ENCODE peak calls at places on chromosomes 7 and 10, in seven cellular contexts. W, M, U, B, Z, F and L are unnamed samples.

GRCh38 chr7:54837761-54838539 is 78.9 kb upstream of the SEC61G start:
- DNase-seq in W (no peak), M (no peak), U (no peak), B (no peak), Z (no peak), F (no peak), L (no peak)

GRCh38 chr10:29259498-29259897 is 29.4 kb upstream of the LYZL1 start:
- DNase-seq in W (no peak), M (no peak), U (no peak), B (no peak), Z (no peak), F (no peak), L (no peak)

GRCh38 chr7:85695041-85695990 is 508.5 kb upstream of the SEMA3D start:
- DNase-seq in W (no peak), M (no peak), U (no peak), B (no peak), Z (no peak), F (peak), L (no peak)

GRCh38 chr7:135147341-135147898 is 452 bp upstream of the TMEM140 start:
- DNase-seq in W (no peak), M (peak), U (no peak), B (peak), Z (no peak), F (peak), L (peak)

GRCh38 chr7:25012254-25012653 is 32.3 kb upstream of the OSBPL3 start:
- DNase-seq in W (no peak), M (no peak), U (no peak), B (no peak), Z (no peak), F (peak), L (no peak)

GRCh38 chr10:25026463-25026862 is 10.1 kb downstream of the THNSL1 start:
- DNase-seq in W (no peak), M (peak), U (no peak), B (no peak), Z (no peak), F (no peak), L (no peak)

GRCh38 chr7:151761256-151761655 is 115.7 kb downstream of the PRKAG2 start:
- DNase-seq in W (no peak), M (peak), U (no peak), B (no peak), Z (no peak), F (no peak), L (no peak)

GRCh38 chr10:49138361-49138891 is 4.6 kb upstream of the FAM170B start:
- DNase-seq in W (no peak), M (no peak), U (no peak), B (no peak), Z (peak), F (peak), L (no peak)

GRCh38 chr10:12638103-12638502 is 288.8 kb downstream of the CAMK1D start:
- DNase-seq in W (no peak), M (peak), U (no peak), B (no peak), Z (no peak), F (peak), L (no peak)

GRCh38 chr7:69448071-69448470 is 150.2 kb upstream of the AUTS2 start:
- DNase-seq in W (no peak), M (no peak), U (no peak), B (no peak), Z (peak), F (peak), L (no peak)

GRCh38 chr7:98250789-98251188 is 1.2 kb downstream of the TECPR1 start:
- DNase-seq in W (peak), M (peak), U (peak), B (peak), Z (no peak), F (no peak), L (peak)

GRCh38 chr7:31100445-31100844 is 48.3 kb downstream of the ADCYAP1R1 start:
- DNase-seq in W (no peak), M (no peak), U (no peak), B (no peak), Z (no peak), F (peak), L (no peak)

GRCh38 chr10:30068482-30069223 is 9.3 kb upstream of the JCAD start:
- DNase-seq in W (no peak), M (no peak), U (no peak), B (no peak), Z (peak), F (peak), L (no peak)

GRCh38 chr10:43076311-43076875 is 476 bp upstream of the RET start:
- DNase-seq in W (no peak), M (no peak), U (no peak), B (no peak), Z (no peak), F (peak), L (no peak)

GRCh38 chr7:140625908-140626868 is 14.4 kb downstream of the DENND2A start:
- DNase-seq in W (no peak), M (no peak), U (no peak), B (no peak), Z (peak), F (peak), L (no peak)

GRCh38 chr7:107527196-107527595 is 36.5 kb downstream of the COG5 start:
- DNase-seq in W (no peak), M (no peak), U (no peak), B (no peak), Z (no peak), F (no peak), L (no peak)

GRCh38 chr7:116166167-116166566 is 44.2 kb upstream of the TES start:
- DNase-seq in W (no peak), M (no peak), U (no peak), B (no peak), Z (no peak), F (peak), L (no peak)

GRCh38 chr10:119233821-119234220 is 26.4 kb downstream of the GRK5 start:
- DNase-seq in W (no peak), M (no peak), U (no peak), B (no peak), Z (no peak), F (no peak), L (no peak)

GRCh38 chr10:80204193-80204714 is 1.1 kb downstream of the ANXA11 start:
- DNase-seq in W (no peak), M (peak), U (no peak), B (peak), Z (no peak), F (peak), L (no peak)

GRCh38 chr10:5971315-5971832 is 6.0 kb downstream of the IL15RA start:
- DNase-seq in W (no peak), M (peak), U (no peak), B (no peak), Z (peak), F (peak), L (no peak)

GRCh38 chr7:91326516-91327209 is 62.4 kb downstream of the FZD1 start:
- DNase-seq in W (no peak), M (no peak), U (no peak), B (peak), Z (no peak), F (no peak), L (no peak)

GRCh38 chr7:101542527-101543241 is 86.4 kb downstream of the MYL10 start:
- DNase-seq in W (peak), M (peak), U (peak), B (peak), Z (peak), F (peak), L (peak)

GRCh38 chr10:89158446-89158845 is 48.7 kb downstream of the CH25H start:
- DNase-seq in W (no peak), M (no peak), U (no peak), B (no peak), Z (no peak), F (peak), L (no peak)

GRCh38 chr10:17805440-17805839 is 3.7 kb upstream of the MRC1 start:
- DNase-seq in W (no peak), M (peak), U (no peak), B (no peak), Z (no peak), F (no peak), L (no peak)

GRCh38 chr7:132636581-132636980 is 60.3 kb upstream of the PLXNA4 start:
- DNase-seq in W (no peak), M (no peak), U (no peak), B (no peak), Z (no peak), F (no peak), L (no peak)

GRCh38 chr10:21732067-21732772 is 198.2 kb downstream of the MLLT10 start:
- DNase-seq in W (no peak), M (peak), U (no peak), B (peak), Z (peak), F (peak), L (no peak)

GRCh38 chr7:24102988-24103387 is 181.0 kb upstream of the NPY start:
- DNase-seq in W (no peak), M (no peak), U (no peak), B (no peak), Z (no peak), F (no peak), L (no peak)

GRCh38 chr10:79073784-79074432 is 5.1 kb downstream of the ZMIZ1 start:
- DNase-seq in W (no peak), M (no peak), U (no peak), B (no peak), Z (peak), F (no peak), L (no peak)

GRCh38 chr10:26665080-26666048 is 32.1 kb upstream of the PDSS1 start:
- DNase-seq in W (no peak), M (peak), U (no peak), B (no peak), Z (no peak), F (no peak), L (no peak)

GRCh38 chr10:61904711-61905445 is 3.4 kb downstream of the ARID5B start:
- DNase-seq in W (no peak), M (peak), U (no peak), B (no peak), Z (no peak), F (peak), L (no peak)

GRCh38 chr7:130273081-130273699 is 6.5 kb downstream of the CPA2 start:
- DNase-seq in W (no peak), M (peak), U (no peak), B (peak), Z (no peak), F (peak), L (no peak)

GRCh38 chr7:33824911-33825459 is 80.4 kb upstream of the BMPER start:
- DNase-seq in W (no peak), M (no peak), U (no peak), B (no peak), Z (no peak), F (no peak), L (no peak)

GRCh38 chr7:90945104-90945752 is 319.0 kb upstream of the FZD1 start:
- DNase-seq in W (no peak), M (no peak), U (no peak), B (no peak), Z (no peak), F (peak), L (no peak)

GRCh38 chr7:75985518-75986146 is 8.8 kb downstream of the TMEM120A start:
- DNase-seq in W (no peak), M (no peak), U (no peak), B (no peak), Z (no peak), F (no peak), L (no peak)

GRCh38 chr10:128664729-128665128 is 538.5 kb upstream of the MKI67 start:
- DNase-seq in W (no peak), M (peak), U (no peak), B (no peak), Z (no peak), F (no peak), L (no peak)

GRCh38 chr7:24057243-24057642 is 226.7 kb upstream of the NPY start:
- DNase-seq in W (no peak), M (no peak), U (no peak), B (no peak), Z (no peak), F (no peak), L (no peak)

GRCh38 chr10:33098966-33099663 is 141.1 kb upstream of the ITGB1 start:
- DNase-seq in W (no peak), M (peak), U (no peak), B (no peak), Z (no peak), F (peak), L (no peak)